ENCODE peak calls at places on chromosomes 13 and 19, in ten cellular contexts. E, X, B, C, Q, W, J, P, N and R are unnamed samples.
A peak's percentile ranks its signal among the peaks of the same experiment; 100 is the strongest.

GRCh38 chr19:53865918-53866696 is 1.6 kb upstream of the MYADM start:
- DNase-seq in E (no peak), X (peak; percentile 82), B (peak; percentile 38), C (peak; percentile 82), Q (peak; percentile 93), W (peak; percentile 90), J (peak; percentile 68), P (peak; percentile 84), N (peak; percentile 82), R (no peak)

GRCh38 chr19:55426042-55426441 is 17.1 kb downstream of the SHISA7 start:
- DNase-seq in E (no peak), X (no peak), B (no peak), C (no peak), Q (no peak), W (no peak), J (no peak), P (no peak), N (no peak), R (no peak)

GRCh38 chr13:19597523-19597922 is 35.9 kb upstream of the MPHOSPH8 start:
- DNase-seq in E (no peak), X (no peak), B (peak; percentile 83), C (no peak), Q (no peak), W (no peak), J (no peak), P (no peak), N (peak; percentile 94), R (peak; percentile 36)

GRCh38 chr19:2014731-2015610 is 543 bp downstream of the BTBD2 start:
- DNase-seq in E (peak; percentile 64), X (no peak), B (no peak), C (no peak), Q (no peak), W (no peak), J (no peak), P (no peak), N (no peak), R (no peak)

GRCh38 chr19:1247747-1248453 is 483 bp upstream of the MIDN start:
- DNase-seq in E (no peak), X (peak; percentile 90), B (no peak), C (peak; percentile 83), Q (peak; percentile 89), W (no peak), J (peak; percentile 80), P (peak; percentile 88), N (peak; percentile 65), R (no peak)

GRCh38 chr13:40161931-40162330 is 504.5 kb downstream of the FOXO1 start:
- DNase-seq in E (no peak), X (no peak), B (no peak), C (no peak), Q (no peak), W (no peak), J (no peak), P (no peak), N (no peak), R (no peak)

GRCh38 chr19:54418030-54418929 is 3.0 kb downstream of the TTYH1 start:
- DNase-seq in E (no peak), X (no peak), B (no peak), C (no peak), Q (no peak), W (no peak), J (no peak), P (no peak), N (no peak), R (no peak)

GRCh38 chr19:46902402-46902766 is 41.6 kb downstream of the ARHGAP35 start:
- DNase-seq in E (no peak), X (no peak), B (peak; percentile 90), C (no peak), Q (no peak), W (no peak), J (no peak), P (no peak), N (peak; percentile 86), R (peak; percentile 88)

GRCh38 chr13:109509154-109509905 is 277.1 kb downstream of the IRS2 start:
- DNase-seq in E (no peak), X (no peak), B (peak; percentile 60), C (no peak), Q (no peak), W (no peak), J (peak; percentile 45), P (no peak), N (peak; percentile 38), R (peak; percentile 6)

GRCh38 chr19:1063030-1063908 is 3.7 kb upstream of the ARHGAP45 start:
- DNase-seq in E (peak; percentile 90), X (peak; percentile 74), B (no peak), C (peak; percentile 37), Q (peak; percentile 60), W (no peak), J (no peak), P (no peak), N (peak; percentile 29), R (no peak)

GRCh38 chr19:35346193-35347052 is 1.3 kb upstream of the FFAR1 start:
- DNase-seq in E (peak; percentile 66), X (peak; percentile 61), B (peak; percentile 17), C (peak; percentile 42), Q (peak; percentile 58), W (peak; percentile 69), J (no peak), P (no peak), N (no peak), R (no peak)
- H3K27ac ChIP-seq in E (peak overlapping the region; percentile 96), X (no peak overlapping the region), B (no peak overlapping the region), C (no peak overlapping the region), Q (no peak overlapping the region), W (no peak overlapping the region), J (no peak overlapping the region), P (no peak overlapping the region), N (no peak overlapping the region), R (no peak overlapping the region)

GRCh38 chr19:38784224-38784623 is 4.8 kb upstream of the LGALS7B start:
- DNase-seq in E (no peak), X (no peak), B (no peak), C (peak; percentile 61), Q (no peak), W (no peak), J (no peak), P (no peak), N (no peak), R (no peak)

GRCh38 chr19:38781058-38781457 is 7.7 kb upstream of the LGALS7 start:
- DNase-seq in E (no peak), X (no peak), B (no peak), C (no peak), Q (no peak), W (no peak), J (no peak), P (no peak), N (no peak), R (no peak)

GRCh38 chr19:38788478-38789243 is at the start of gene LGALS7B:
- DNase-seq in E (no peak), X (no peak), B (no peak), C (no peak), Q (no peak), W (no peak), J (no peak), P (no peak), N (no peak), R (no peak)

GRCh38 chr19:38785187-38785699 is 3.8 kb upstream of the LGALS7B start:
- DNase-seq in E (no peak), X (no peak), B (no peak), C (no peak), Q (no peak), W (no peak), J (no peak), P (no peak), N (no peak), R (no peak)

GRCh38 chr19:38786572-38787265 is 2.3 kb upstream of the LGALS7B start:
- DNase-seq in E (no peak), X (no peak), B (peak; percentile 76), C (no peak), Q (no peak), W (no peak), J (no peak), P (no peak), N (no peak), R (peak; percentile 27)
- H3K27ac ChIP-seq in E (no peak overlapping the region), X (no peak overlapping the region), B (peak overlapping the region; percentile 18), C (no peak overlapping the region), Q (no peak overlapping the region), W (no peak overlapping the region), J (no peak overlapping the region), P (no peak overlapping the region), N (no peak overlapping the region), R (peak overlapping the region; percentile 22)

DNA sequence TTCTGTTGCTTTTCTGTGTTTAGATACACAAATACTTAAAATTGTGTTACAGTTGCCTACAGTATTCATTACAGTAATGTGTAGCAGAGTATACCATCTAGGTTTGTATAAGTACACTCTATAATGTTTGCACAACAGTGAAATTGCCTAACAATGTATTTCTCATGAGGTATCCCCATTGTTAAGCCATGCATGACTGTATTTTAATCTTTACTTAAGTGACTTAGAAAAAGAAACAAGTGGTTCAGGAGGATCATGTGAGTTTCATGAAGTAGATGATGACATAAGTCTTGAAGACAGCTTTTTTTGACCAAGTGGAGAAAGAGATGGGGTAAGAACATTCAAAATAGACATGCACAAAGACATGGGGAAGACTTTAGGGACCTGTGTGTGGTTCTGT is 8.4 kb upstream of the KCTD4 start:
- DNase-seq in E (no peak), X (no peak), B (peak; percentile 76), C (no peak), Q (no peak), W (no peak), J (no peak), P (no peak), N (peak; percentile 59), R (peak; percentile 78)
- H3K27ac ChIP-seq in E (no peak overlapping the region), X (no peak overlapping the region), B (peak overlapping the region; percentile 94), C (no peak overlapping the region), Q (no peak overlapping the region), W (no peak overlapping the region), J (no peak overlapping the region), P (no peak overlapping the region), N (peak overlapping the region; percentile 19), R (peak overlapping the region; percentile 97)

GRCh38 chr13:114115191-114115671 is 17.2 kb downstream of the RASA3 start:
- DNase-seq in E (no peak), X (peak; percentile 85), B (peak; percentile 19), C (peak; percentile 65), Q (no peak), W (no peak), J (peak; percentile 88), P (peak; percentile 67), N (peak; percentile 80), R (no peak)

GRCh38 chr13:114116734-114117133 is 15.7 kb downstream of the RASA3 start:
- DNase-seq in E (no peak), X (peak; percentile 5), B (no peak), C (no peak), Q (no peak), W (no peak), J (no peak), P (no peak), N (no peak), R (no peak)

GRCh38 chr13:114118086-114118762 is 14.2 kb downstream of the RASA3 start:
- DNase-seq in E (no peak), X (no peak), B (no peak), C (no peak), Q (peak; percentile 19), W (no peak), J (no peak), P (no peak), N (no peak), R (no peak)

GRCh38 chr13:114113961-114114360 is 18.5 kb downstream of the RASA3 start:
- DNase-seq in E (no peak), X (peak; percentile 15), B (no peak), C (no peak), Q (no peak), W (no peak), J (no peak), P (peak; percentile 26), N (no peak), R (no peak)

DNA sequence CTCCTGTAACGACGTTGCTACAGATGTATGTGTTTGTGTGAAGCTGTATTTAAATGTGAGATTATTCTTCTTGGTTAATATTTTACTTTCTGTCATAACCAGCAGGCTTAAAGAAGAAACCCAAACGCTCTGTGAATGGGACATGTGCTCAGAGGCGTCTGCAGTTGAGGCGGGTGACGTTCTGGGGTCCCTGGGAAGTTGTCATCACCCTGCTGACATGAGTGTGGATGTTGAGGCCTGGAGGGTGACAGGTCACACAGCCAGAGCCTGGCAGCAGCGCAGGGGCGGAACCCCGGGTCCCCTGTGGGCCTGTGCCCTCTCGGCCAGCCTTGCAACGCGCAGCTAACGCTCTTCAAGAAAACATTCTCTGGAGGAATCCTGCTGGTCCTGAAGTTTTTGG is 16.6 kb downstream of the RASA3 start:
- DNase-seq in E (no peak), X (peak; percentile 54), B (no peak), C (no peak), Q (no peak), W (no peak), J (no peak), P (no peak), N (no peak), R (no peak)
- H3K27ac ChIP-seq in E (no peak overlapping the region), X (peak overlapping the region; percentile 30), B (no peak overlapping the region), C (no peak overlapping the region), Q (no peak overlapping the region), W (no peak overlapping the region), J (peak overlapping the region; percentile 81), P (no peak overlapping the region), N (peak overlapping the region; percentile 80), R (peak overlapping the region; percentile 31)